ENCODE peak calls at places on chromosome 7, in six cellular contexts. O is CD8-positive, alpha-beta T cell; A is neural crest cell; F is DND-41; L is NB4; I is AG09309. S is an unnamed sample.

GRCh38 chr7:90461216-90461615 is 8.2 kb upstream of the PTTG1IP2 start:
- DNase-seq in A (no peak), F (no peak), L (peak; percentile 21), O (no peak), I (no peak), S (no peak)

GRCh38 chr7:122014697-122015096 is 129.4 kb downstream of the AASS start:
- DNase-seq in F (no peak), I (no peak), O (no peak), L (no peak), A (no peak), S (no peak)

GRCh38 chr7:55177068-55177530 is 158.3 kb downstream of the EGFR start:
- DNase-seq in L (no peak), I (no peak), F (no peak), A (no peak), O (no peak), S (no peak)

GRCh38 chr7:143376396-143376795 is 4.7 kb upstream of the ZYX start:
- DNase-seq in L (peak; percentile 87), A (no peak), I (no peak), F (no peak), O (no peak), S (no peak)

GRCh38 chr7:130162196-130162595 is 43.0 kb downstream of the TMEM209 start:
- DNase-seq in L (no peak), F (no peak), A (no peak), O (no peak), I (no peak), S (no peak)

GRCh38 chr7:39720586-39720985 is 97.2 kb downstream of the RALA start:
- DNase-seq in A (no peak), F (no peak), I (peak; percentile 39), L (no peak), O (no peak), S (no peak)

GRCh38 chr7:24178811-24179210 is 105.2 kb upstream of the NPY start:
- DNase-seq in A (no peak), F (no peak), O (no peak), L (no peak), I (no peak), S (no peak)

GRCh38 chr7:873367-874002 is 2.9 kb upstream of the GET4 start:
- DNase-seq in L (peak; percentile 91), I (peak; percentile 10), A (peak; percentile 60), O (peak; percentile 68), F (peak; percentile 77), S (peak; percentile 84)

GRCh38 chr7:140841316-140841715 is 83.4 kb downstream of the BRAF start:
- DNase-seq in A (no peak), L (no peak), I (no peak), O (no peak), F (no peak), S (no peak)

GRCh38 chr7:28853834-28854749 is 104.0 kb downstream of the TRIL start:
- DNase-seq in L (peak; percentile 70), I (no peak), A (peak; percentile 89), F (peak; percentile 40), O (peak; percentile 59), S (peak; percentile 72)

GRCh38 chr7:2802504-2803341 is 41.4 kb downstream of the GNA12 start:
- DNase-seq in I (no peak), L (no peak), F (no peak), A (no peak), O (no peak), S (no peak)

GRCh38 chr7:31735991-31736982 is 49.3 kb downstream of the PPP1R17 start:
- DNase-seq in F (peak; percentile 41), I (no peak), O (no peak), A (peak; percentile 73), L (peak; percentile 67), S (peak; percentile 30)

GRCh38 chr7:7554647-7555575 is 11.8 kb upstream of the MIOS start:
- DNase-seq in O (no peak), F (no peak), I (no peak), L (no peak), A (no peak), S (no peak)

GRCh38 chr7:130490888-130491771 is 755 bp upstream of the MEST start:
- DNase-seq in O (peak; percentile 34), L (no peak), F (no peak), A (peak; percentile 58), I (no peak), S (no peak)

GRCh38 chr7:133502498-133502897 is 249.6 kb downstream of the EXOC4 start:
- DNase-seq in O (no peak), L (no peak), F (no peak), A (no peak), I (no peak), S (no peak)

GRCh38 chr7:95430864-95431263 is 4.0 kb downstream of the PON2 start:
- DNase-seq in I (no peak), O (no peak), L (no peak), F (no peak), A (no peak), S (no peak)

GRCh38 chr7:152572101-152572500 is 103.8 kb downstream of the XRCC2 start:
- DNase-seq in O (no peak), I (no peak), L (no peak), A (no peak), F (no peak), S (no peak)

GRCh38 chr7:152574892-152575511 is 100.9 kb downstream of the XRCC2 start:
- DNase-seq in L (no peak), A (no peak), I (no peak), O (no peak), F (no peak), S (peak; percentile 8)

GRCh38 chr7:152583006-152583405 is 92.9 kb downstream of the XRCC2 start:
- DNase-seq in A (no peak), O (no peak), L (no peak), F (no peak), I (no peak), S (no peak)

GRCh38 chr7:152579070-152579469 is 96.9 kb downstream of the XRCC2 start:
- DNase-seq in L (no peak), O (no peak), F (no peak), A (no peak), I (no peak), S (no peak)

GRCh38 chr7:152577339-152577738 is 98.6 kb downstream of the XRCC2 start:
- DNase-seq in I (no peak), A (no peak), F (no peak), O (no peak), L (no peak), S (no peak)
- TF ChIP-seq CTCF in I (no peak), A (no peak), F (no peak), O (no peak), L (no peak), S (no peak)

DNA sequence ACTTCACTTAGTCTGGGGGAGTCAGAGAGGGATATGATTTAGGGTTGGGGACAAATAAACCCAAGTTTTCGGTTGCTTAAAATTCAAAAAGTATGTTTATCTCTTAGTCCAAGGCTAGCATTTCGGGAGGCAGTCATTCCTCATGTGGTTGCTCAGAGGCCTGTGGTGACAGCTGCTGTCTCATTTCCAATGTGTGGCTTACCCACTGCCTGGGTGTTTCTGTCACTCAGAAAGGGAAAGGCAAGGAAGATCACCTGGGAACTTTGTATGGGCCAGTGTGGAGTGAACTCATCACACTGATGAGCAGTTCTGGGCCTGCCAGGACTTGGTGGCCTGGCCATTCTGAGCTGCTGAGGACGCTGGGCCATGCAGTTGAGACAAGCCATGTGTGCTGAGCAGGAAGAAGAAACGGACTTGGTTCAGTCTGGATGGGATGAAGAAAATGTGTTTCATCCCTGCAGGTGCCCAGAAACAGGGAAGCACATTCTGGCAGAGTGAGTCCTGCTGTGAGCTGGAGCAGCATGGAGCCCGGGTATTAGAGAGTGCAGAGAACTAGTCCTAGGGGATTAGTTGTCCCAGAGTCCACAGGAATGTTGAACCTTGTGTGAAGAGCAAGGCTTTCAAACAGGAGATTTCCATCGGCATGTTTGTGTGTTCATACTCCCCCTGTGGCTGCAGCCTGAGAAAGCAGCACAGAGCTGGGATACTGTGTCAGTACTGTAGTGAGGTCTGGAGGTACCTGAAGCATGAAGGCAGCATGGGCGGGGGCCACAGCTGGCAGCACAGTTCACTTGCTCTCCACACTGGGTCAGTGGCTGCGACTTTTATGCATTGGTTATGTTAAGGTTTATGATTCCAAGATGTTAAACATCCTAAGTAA is 211.1 kb upstream of the IGFBP3 start:
- DNase-seq in F (no peak), O (no peak), I (no peak), A (no peak), L (no peak), S (no peak)
- TF ChIP-seq CTCF in F (no peak), O (no peak), I (peak; percentile 21), A (peak; percentile 19), L (no peak), S (no peak)

GRCh38 chr7:38070718-38071117 is 107.3 kb upstream of the STARD3NL start:
- DNase-seq in A (no peak), O (no peak), L (peak; percentile 46), F (no peak), I (peak; percentile 20), S (no peak)
- TF ChIP-seq CTCF in A (peak; percentile 53), O (peak; percentile 50), L (peak; percentile 74), F (peak; percentile 46), I (peak; percentile 59), S (no peak)

GRCh38 chr7:36549003-36549402 is 159.3 kb downstream of the ANLN start:
- DNase-seq in O (no peak), I (no peak), A (no peak), F (no peak), L (no peak), S (no peak)

GRCh38 chr7:36547361-36547760 is 157.7 kb downstream of the ANLN start:
- DNase-seq in F (no peak), L (no peak), I (no peak), O (no peak), A (no peak), S (no peak)

GRCh38 chr7:36546331-36546730 is 156.7 kb downstream of the ANLN start:
- DNase-seq in O (no peak), I (no peak), A (no peak), F (no peak), L (no peak), S (no peak)

DNA sequence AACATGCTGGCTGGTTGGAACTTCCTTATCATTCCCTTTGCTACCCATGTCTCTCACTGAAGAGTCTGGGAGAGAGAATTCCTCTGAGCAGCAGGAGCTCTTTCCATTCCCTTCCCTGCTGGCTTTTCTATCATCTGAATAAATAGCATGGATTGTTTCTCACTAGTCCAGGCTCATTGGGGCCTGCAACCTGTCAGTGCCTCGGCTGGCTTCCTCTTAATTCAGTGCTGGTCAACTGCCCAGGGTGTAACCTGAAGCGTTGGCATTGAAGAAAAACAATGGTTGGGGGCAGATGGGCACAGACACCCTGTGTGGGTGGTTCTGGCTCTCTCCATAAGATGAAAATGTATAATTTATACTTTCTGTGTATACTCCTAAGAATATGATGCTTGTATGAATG is 155.6 kb downstream of the ANLN start:
- DNase-seq in L (no peak), F (no peak), A (no peak), O (no peak), I (no peak), S (no peak)
- TF ChIP-seq CTCF in L (no peak), F (no peak), A (no peak), O (no peak), I (no peak), S (no peak)

DNA sequence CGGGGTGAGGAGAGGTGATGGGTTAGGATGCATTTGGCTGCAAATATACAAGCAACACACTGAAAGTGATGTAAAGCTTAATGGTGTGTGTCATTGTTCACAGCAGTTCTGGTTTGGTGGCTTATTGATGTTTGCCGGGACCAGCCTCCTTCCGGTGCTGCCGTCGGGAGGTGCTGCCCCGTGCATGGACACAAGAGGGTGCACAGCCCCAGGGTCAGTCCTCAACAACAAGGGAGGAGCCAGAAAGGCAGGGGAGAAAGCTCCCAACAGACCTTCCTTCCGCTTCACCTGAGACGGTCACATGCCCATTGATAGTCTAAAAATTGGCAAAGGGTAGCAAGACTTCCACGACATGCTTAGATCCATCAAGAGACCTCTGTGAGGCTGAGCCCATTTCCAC is 9.5 kb downstream of the RNF32 start:
- DNase-seq in O (no peak), I (no peak), A (no peak), L (peak; percentile 29), F (no peak), S (no peak)
- TF ChIP-seq CTCF in O (no peak), I (peak; percentile 39), A (peak; percentile 24), L (no peak), F (no peak), S (no peak)